ENCODE peak calls at places on chromosomes 6 and 20, in six cellular contexts. M is RWPE1, E is coronary artery, R is AG09309, U is GM12878, I is lower lobe of right lung. H is an unnamed sample.

GRCh38 chr6:130724089-130724488 is 103.1 kb upstream of the SMLR1 start:
- DNase-seq in U (no peak), E (no peak), I (no peak), R (no peak), M (no peak), H (no peak)

GRCh38 chr6:33172307-33173227 is 19.7 kb downstream of the COL11A2 start:
- DNase-seq in E (no peak), M (peak), R (no peak), U (no peak), I (no peak), H (no peak)

GRCh38 chr6:154602296-154602695 is 91.8 kb upstream of the CNKSR3 start:
- DNase-seq in E (no peak), I (no peak), R (no peak), M (no peak), U (no peak), H (no peak)

GRCh38 chr6:42118162-42119001 is 24.0 kb downstream of the C6orf132 start:
- DNase-seq in I (peak), R (no peak), U (no peak), E (no peak), M (peak), H (no peak)

GRCh38 chr20:33663161-33664084 is 1.3 kb downstream of the C20orf144 start:
- DNase-seq in E (no peak), I (peak), M (peak), R (no peak), U (no peak), H (peak)

GRCh38 chr20:47790032-47790965 is 5.0 kb upstream of the SULF2 start:
- DNase-seq in M (peak), U (no peak), R (peak), E (no peak), I (no peak), H (no peak)

GRCh38 chr20:64049887-64050260 is 435 bp upstream of the SOX18 start:
- DNase-seq in I (no peak), E (no peak), M (no peak), U (no peak), R (no peak), H (no peak)

GRCh38 chr6:28563420-28564095 is 37.9 kb downstream of the GPX5 start:
- DNase-seq in I (no peak), E (no peak), R (no peak), U (no peak), M (no peak), H (no peak)

GRCh38 chr20:63496404-63497120 is 2.3 kb downstream of the EEF1A2 start:
- DNase-seq in U (no peak), M (no peak), R (no peak), I (no peak), E (no peak), H (no peak)

GRCh38 chr6:35611235-35611634 is 77.5 kb downstream of the FKBP5 start:
- DNase-seq in U (no peak), I (no peak), R (peak), E (no peak), M (no peak), H (no peak)

GRCh38 chr6:151036869-151037680 is 171.6 kb downstream of the MTHFD1L start:
- DNase-seq in R (no peak), U (no peak), M (peak), I (no peak), E (no peak), H (no peak)

GRCh38 chr20:2480381-2480780 is 9.8 kb upstream of the SNRPB start:
- DNase-seq in R (no peak), U (no peak), M (no peak), E (no peak), I (no peak), H (no peak)

GRCh38 chr20:2475850-2476741 is 5.5 kb upstream of the SNRPB start:
- DNase-seq in R (no peak), U (no peak), I (no peak), E (no peak), M (no peak), H (no peak)

DNA sequence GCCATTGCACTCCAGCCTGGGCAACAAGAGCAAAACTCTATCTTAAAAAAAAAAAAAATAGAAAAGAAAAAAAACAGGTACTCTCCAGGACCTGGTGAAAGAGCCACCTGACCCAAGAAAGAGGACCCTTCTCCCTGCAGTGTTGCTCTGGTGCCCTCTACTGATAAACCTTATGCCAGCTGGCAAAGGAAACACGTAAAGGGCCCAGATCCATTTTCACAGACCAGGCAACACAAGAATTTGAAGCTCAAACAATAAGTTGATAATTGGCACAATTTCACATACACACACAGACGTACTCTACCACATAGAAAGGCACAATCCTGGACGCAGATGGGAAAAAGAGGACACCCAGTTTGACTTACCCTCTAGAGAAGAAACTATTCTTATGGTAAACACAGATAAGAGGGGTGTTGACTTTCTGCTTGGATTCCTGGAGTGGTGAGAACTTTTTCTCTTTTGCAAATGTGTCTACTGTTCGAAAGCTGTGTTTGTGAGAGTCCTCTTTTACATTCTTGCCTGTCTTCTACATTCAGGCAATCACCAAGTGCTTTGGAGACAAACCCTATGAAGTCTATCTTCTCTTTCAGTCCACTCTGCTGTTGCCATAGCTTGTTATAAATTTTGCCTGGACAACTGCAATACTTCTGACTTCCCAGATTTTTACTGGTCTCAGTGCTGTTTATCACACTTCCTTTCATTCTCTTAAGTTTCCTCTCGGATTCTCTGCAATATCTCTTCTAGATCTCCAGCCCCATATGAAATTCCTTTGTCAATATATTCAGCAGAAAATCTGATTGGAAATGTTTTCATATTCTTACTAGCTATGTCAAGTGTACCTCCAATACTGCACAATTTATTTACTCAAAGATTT is 6.4 kb upstream of the SNRPB start:
- DNase-seq in I (no peak), E (no peak), R (no peak), M (no peak), U (no peak), H (no peak)
- TF ChIP-seq CTCF in I (peak), E (no peak), R (no peak), M (no peak), U (peak), H (peak)

GRCh38 chr6:88165877-88166492 is at the start of gene CNR1:
- DNase-seq in M (peak), E (no peak), U (no peak), I (peak), R (no peak), H (peak)
- TF ChIP-seq CTCF in M (peak), E (no peak), U (peak), I (peak), R (no peak), H (peak)

GRCh38 chr6:48765352-48765961 is 654.5 kb upstream of the PTCHD4 start:
- DNase-seq in R (no peak), I (no peak), E (no peak), M (peak), U (no peak), H (no peak)
- TF ChIP-seq CTCF in R (peak), I (peak), E (no peak), M (peak), U (peak), H (peak)

GRCh38 chr6:227074-227782 is 65.1 kb upstream of the DUSP22 start:
- DNase-seq in M (no peak), U (peak), I (no peak), E (no peak), R (no peak), H (peak)
- TF ChIP-seq CTCF in M (no peak), U (peak), I (no peak), E (no peak), R (no peak), H (peak)

DNA sequence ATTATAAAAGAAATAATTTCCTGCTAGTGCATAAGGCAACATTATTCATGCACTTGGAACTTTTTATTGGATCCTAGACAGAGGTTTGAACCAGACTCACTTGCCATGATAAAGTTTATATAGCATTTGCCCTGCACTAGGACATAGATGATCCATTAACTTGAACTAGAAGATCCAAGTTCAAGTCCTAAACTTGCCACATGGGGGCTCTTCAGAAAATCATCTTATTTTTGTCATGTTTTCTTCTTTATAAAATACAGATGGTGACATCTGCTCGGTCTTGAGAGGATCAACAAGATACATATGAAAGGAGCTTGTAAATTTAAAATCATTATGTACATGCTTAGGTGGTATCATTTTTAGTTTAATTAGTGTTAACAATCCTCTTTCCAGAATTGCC is 94.5 kb downstream of the SIM1 start:
- DNase-seq in R (no peak), M (no peak), U (no peak), E (no peak), I (no peak), H (no peak)
- TF ChIP-seq CTCF in R (peak), M (no peak), U (no peak), E (no peak), I (no peak), H (peak)

DNA sequence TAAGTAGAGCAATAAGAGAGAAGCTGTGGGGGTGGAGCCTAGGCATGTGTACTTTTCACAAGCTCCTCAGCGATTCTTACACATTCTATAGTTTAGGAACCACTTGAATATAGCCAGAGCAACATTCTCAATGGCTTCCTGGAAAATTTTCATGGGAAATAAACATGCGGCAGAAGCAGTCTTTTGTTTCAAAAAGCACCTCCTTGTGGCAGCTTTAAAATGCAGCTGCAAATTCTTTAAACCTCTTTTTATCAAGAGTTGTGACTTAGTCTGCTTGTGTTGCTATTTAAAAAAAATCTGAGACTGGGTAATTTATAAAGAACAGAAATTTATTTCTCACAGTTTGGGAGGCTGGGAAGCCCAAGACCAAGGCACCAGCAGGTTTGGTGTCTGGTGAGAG is 23.8 kb downstream of the NKX2-2 start:
- DNase-seq in E (no peak), I (no peak), U (no peak), R (no peak), M (no peak), H (no peak)
- TF ChIP-seq CTCF in E (no peak), I (peak), U (no peak), R (peak), M (no peak), H (no peak)